ENCODE peak calls at places on chromosome 11, in six cellular contexts. I is T-helper 1 cell; O is adipocyte; U is fibroblast of lung; X is CD8-positive, alpha-beta memory T cell; R is AG04450. L is an unnamed sample.
A peak's percentile ranks its signal among the peaks of the same experiment; 100 is the strongest.

GRCh38 chr11:69666752-69667536 is 8.2 kb downstream of the LTO1 start:
- DNase-seq in I (no peak), O (no peak), U (no peak), X (peak; percentile 41), R (no peak), L (no peak)

GRCh38 chr11:120883404-120884135 is 140.3 kb upstream of the TBCEL start:
- DNase-seq in I (no peak), O (peak; percentile 6), U (peak; percentile 79), X (no peak), R (peak; percentile 2), L (peak; percentile 67)

GRCh38 chr11:506950-507726 is at the start of gene RNH1:
- DNase-seq in I (peak; percentile 100), O (peak; percentile 99), U (peak; percentile 90), X (peak; percentile 99), R (peak; percentile 87), L (peak; percentile 76)

GRCh38 chr11:126163074-126163700 is 48.3 kb downstream of the RPUSD4 start:
- DNase-seq in I (no peak), O (peak; percentile 85), U (peak; percentile 94), X (no peak), R (peak; percentile 71), L (peak; percentile 92)

GRCh38 chr11:69280451-69280850 is 13.5 kb upstream of the MYEOV start:
- DNase-seq in I (no peak), O (no peak), U (peak; percentile 96), X (no peak), R (no peak), L (peak; percentile 94)

GRCh38 chr11:17259931-17260499 is 16.5 kb upstream of the NUCB2 start:
- DNase-seq in I (no peak), O (no peak), U (no peak), X (no peak), R (no peak), L (no peak)

GRCh38 chr11:12110714-12111481 is 508 bp downstream of the MICAL2 start:
- DNase-seq in I (no peak), O (peak; percentile 54), U (no peak), X (peak; percentile 64), R (no peak), L (no peak)

GRCh38 chr11:110891411-110891810 is 179.2 kb upstream of the ARHGAP20 start:
- DNase-seq in I (no peak), O (peak; percentile 83), U (peak; percentile 75), X (no peak), R (peak; percentile 52), L (peak; percentile 70)

GRCh38 chr11:102530558-102530957 is at the start of gene MMP7:
- DNase-seq in I (no peak), O (peak; percentile 47), U (peak; percentile 46), X (no peak), R (peak; percentile 4), L (peak; percentile 35)

GRCh38 chr11:10500757-10501684 is 40.0 kb downstream of the RNF141 start:
- DNase-seq in I (no peak), O (no peak), U (no peak), X (no peak), R (no peak), L (no peak)

GRCh38 chr11:4094348-4095291 is at the start of gene RRM1:
- DNase-seq in I (peak; percentile 88), O (peak; percentile 96), U (peak; percentile 97), X (peak; percentile 94), R (peak; percentile 90), L (peak; percentile 94)

GRCh38 chr11:96036863-96037262 is 113.0 kb upstream of the MTMR2 start:
- DNase-seq in I (no peak), O (no peak), U (peak; percentile 31), X (no peak), R (no peak), L (no peak)

GRCh38 chr11:61777234-61778090 is 14.9 kb downstream of the TMEM258 start:
- DNase-seq in I (peak; percentile 61), O (peak; percentile 54), U (peak; percentile 11), X (peak; percentile 71), R (no peak), L (no peak)

L was measured in astrocyte.